ENCODE peak calls at places on chromosomes 7 and 10, in eight cellular contexts. C is GM03348, F is EL, B is kidney epithelial cell, W is T-helper 1 cell, D is suprapubic skin, T is kidney glomerular epithelial cell, K is NCI-H2171. H is an unnamed sample.
A peak's percentile ranks its signal among the peaks of the same experiment; 100 is the strongest.

GRCh38 chr10:98404571-98405396 is 10.2 kb downstream of the PYROXD2 start:
- DNase-seq in W (no peak), C (peak; percentile 67), F (peak; percentile 58), K (no peak), D (no peak), B (no peak), T (no peak), H (no peak)

GRCh38 chr7:22194633-22195273 is 162.2 kb downstream of the RAPGEF5 start:
- DNase-seq in T (no peak), W (no peak), B (no peak), D (no peak), F (no peak), K (no peak), C (no peak), H (no peak)

GRCh38 chr7:47337531-47337930 is 244.4 kb downstream of the TNS3 start:
- DNase-seq in D (peak; percentile 12), B (no peak), F (no peak), K (no peak), W (no peak), C (no peak), T (no peak), H (no peak)

GRCh38 chr10:43773736-43774135 is 125.1 kb upstream of the ZNF32 start:
- DNase-seq in B (no peak), D (no peak), C (no peak), W (no peak), K (no peak), T (no peak), F (no peak), H (no peak)

GRCh38 chr7:135291809-135292253 is 58.2 kb downstream of the STRA8 start:
- DNase-seq in D (no peak), K (no peak), F (peak; percentile 29), C (no peak), T (peak; percentile 84), W (no peak), B (peak; percentile 96), H (no peak)

GRCh38 chr7:110168010-110168409 is 922.9 kb upstream of the LRRN3 start:
- DNase-seq in K (no peak), F (peak; percentile 10), D (no peak), C (no peak), B (no peak), W (no peak), T (no peak), H (no peak)

GRCh38 chr7:123289200-123289599 is 89.4 kb upstream of the SLC13A1 start:
- DNase-seq in K (no peak), B (no peak), W (no peak), C (no peak), D (no peak), T (no peak), F (no peak), H (no peak)

GRCh38 chr7:79868010-79868409 is 266.6 kb upstream of the GNAI1 start:
- DNase-seq in T (no peak), B (no peak), K (no peak), W (no peak), C (peak; percentile 30), D (no peak), F (peak; percentile 9), H (no peak)

GRCh38 chr10:122140941-122141623 is 130.0 kb upstream of the BTBD16 start:
- DNase-seq in B (peak; percentile 88), T (peak; percentile 97), D (peak; percentile 92), K (peak; percentile 77), C (peak; percentile 87), F (peak; percentile 97), W (no peak), H (no peak)

GRCh38 chr10:68955786-68956532 is at the start of gene DDX21:
- DNase-seq in T (peak; percentile 95), F (peak; percentile 94), B (peak; percentile 88), K (peak; percentile 66), W (peak; percentile 82), D (peak; percentile 95), C (peak; percentile 96), H (peak; percentile 87)

GRCh38 chr10:101120884-101121660 is 10.0 kb upstream of the TLX1 start:
- DNase-seq in D (no peak), W (no peak), F (no peak), K (no peak), C (no peak), T (no peak), B (no peak), H (no peak)

GRCh38 chr7:131970602-131971001 is 414.2 kb upstream of the PODXL start:
- DNase-seq in C (no peak), B (no peak), K (no peak), T (no peak), W (no peak), F (no peak), D (no peak), H (no peak)

GRCh38 chr10:3807221-3807927 is 22.4 kb upstream of the KLF6 start:
- DNase-seq in D (no peak), T (no peak), B (no peak), W (no peak), F (no peak), K (no peak), C (no peak), H (no peak)

GRCh38 chr10:72425133-72425532 is 70.4 kb upstream of the DNAJB12 start:
- DNase-seq in F (no peak), C (no peak), D (no peak), B (no peak), K (no peak), W (no peak), T (no peak), H (no peak)

GRCh38 chr7:14207154-14207553 is 217.7 kb upstream of the ETV1 start:
- DNase-seq in W (no peak), F (no peak), C (no peak), K (no peak), D (no peak), B (peak; percentile 7), T (peak; percentile 65), H (no peak)

GRCh38 chr10:78754269-78755074 is 314.3 kb upstream of the ZMIZ1 start:
- DNase-seq in D (no peak), F (peak; percentile 33), T (no peak), K (no peak), C (no peak), B (no peak), W (no peak), H (no peak)

GRCh38 chr7:98598846-98599615 is 18.1 kb upstream of the NPTX2 start:
- DNase-seq in C (no peak), T (no peak), D (no peak), F (no peak), W (no peak), B (no peak), K (no peak), H (no peak)

GRCh38 chr7:15685358-15686181 is 913 bp downstream of the MEOX2 start:
- DNase-seq in K (peak; percentile 55), D (no peak), W (no peak), T (no peak), B (no peak), C (peak; percentile 61), F (peak; percentile 16), H (no peak)

GRCh38 chr10:113621799-113622198 is 42.0 kb downstream of the NRAP start:
- DNase-seq in T (no peak), B (no peak), D (no peak), F (no peak), K (no peak), W (no peak), C (no peak), H (no peak)

GRCh38 chr10:34988397-34989067 is 101.6 kb downstream of the CUL2 start:
- DNase-seq in D (peak; percentile 37), K (no peak), T (no peak), C (no peak), B (no peak), F (no peak), W (no peak), H (no peak)

GRCh38 chr7:82472966-82473365 is 29.4 kb upstream of the CACNA2D1 start:
- DNase-seq in D (no peak), T (no peak), K (no peak), B (no peak), W (no peak), F (no peak), C (no peak), H (no peak)

GRCh38 chr10:3166496-3167290 is 5.9 kb downstream of the PITRM1 start:
- DNase-seq in C (no peak), T (no peak), W (no peak), D (no peak), F (no peak), B (no peak), K (no peak), H (no peak)

GRCh38 chr7:42929449-42929848 is 2.5 kb downstream of the PSMA2 start:
- DNase-seq in K (no peak), T (no peak), C (no peak), D (no peak), B (no peak), F (no peak), W (no peak), H (no peak)

GRCh38 chr10:3435671-3436070 is 263.1 kb upstream of the PITRM1 start:
- DNase-seq in W (no peak), D (no peak), B (no peak), C (no peak), K (no peak), T (no peak), F (no peak), H (no peak)

GRCh38 chr7:139614886-139615285 is 91.4 kb downstream of the CLEC2L start:
- DNase-seq in C (no peak), K (no peak), T (no peak), D (no peak), F (no peak), W (no peak), B (no peak), H (no peak)

GRCh38 chr7:100865372-100865911 is 1.7 kb upstream of the TRIP6 start:
- DNase-seq in W (no peak), C (no peak), D (no peak), B (no peak), T (no peak), F (peak; percentile 57), K (peak; percentile 52), H (no peak)

GRCh38 chr10:124152781-124153600 is 59.6 kb upstream of the CHST15 start:
- DNase-seq in K (peak; percentile 41), B (peak; percentile 97), D (no peak), C (peak; percentile 65), F (peak; percentile 95), T (peak; percentile 86), W (no peak), H (no peak)

GRCh38 chr7:129009437-129009836 is 45.5 kb downstream of the TNPO3 start:
- DNase-seq in D (no peak), B (no peak), C (no peak), W (no peak), T (no peak), K (no peak), F (no peak), H (no peak)

H was measured in hypothalamus.